ENCODE peak calls at places on chromosomes 3 and 15, in seven cellular contexts. A is NCI-H1436, R is RPMI8226, P is skeletal muscle cell, G is brain microvascular endothelial cell, X is GM12892, Y is G401. Z is an unnamed sample.

GRCh38 chr15:28184166-28184565 is 85.1 kb upstream of the OCA2 start:
- DNase-seq in A (no peak), R (no peak), P (no peak), G (no peak), X (no peak), Y (no peak), Z (no peak)

GRCh38 chr15:84953136-84953535 is 28.5 kb upstream of the PDE8A start:
- DNase-seq in A (no peak), R (no peak), P (no peak), G (no peak), X (no peak), Y (no peak), Z (no peak)

GRCh38 chr3:81463761-81464160 is 297.7 kb downstream of the GBE1 start:
- DNase-seq in A (no peak), R (no peak), P (no peak), G (no peak), X (no peak), Y (no peak), Z (no peak)

GRCh38 chr3:130866327-130866726 is 27.6 kb upstream of the ATP2C1 start:
- DNase-seq in A (no peak), R (no peak), P (no peak), G (no peak), X (no peak), Y (no peak), Z (no peak)

GRCh38 chr3:52058111-52058510 is 1.7 kb upstream of the DUSP7 start:
- DNase-seq in A (peak; percentile 37), R (no peak), P (no peak), G (no peak), X (no peak), Y (no peak), Z (no peak)

GRCh38 chr15:40582726-40583246 is 11.3 kb upstream of the KNL1 start:
- DNase-seq in A (no peak), R (no peak), P (no peak), G (no peak), X (no peak), Y (no peak), Z (no peak)

GRCh38 chr15:81189583-81190283 is 6.9 kb upstream of the IL16 start:
- DNase-seq in A (no peak), R (no peak), P (peak; percentile 87), G (peak; percentile 53), X (no peak), Y (no peak), Z (no peak)

GRCh38 chr3:86954751-86955150 is 36.2 kb downstream of the VGLL3 start:
- DNase-seq in A (no peak), R (no peak), P (no peak), G (no peak), X (no peak), Y (no peak), Z (no peak)

GRCh38 chr3:197021231-197021630 is 8.4 kb downstream of the MELTF start:
- DNase-seq in A (no peak), R (no peak), P (no peak), G (no peak), X (no peak), Y (no peak), Z (no peak)

GRCh38 chr15:66824374-66824773 is 122.3 kb downstream of the SMAD6 start:
- DNase-seq in A (no peak), R (no peak), P (no peak), G (no peak), X (no peak), Y (no peak), Z (no peak)

GRCh38 chr15:80404057-80404718 is at the start of gene ARNT2:
- DNase-seq in A (peak; percentile 44), R (no peak), P (no peak), G (no peak), X (peak; percentile 20), Y (peak; percentile 56), Z (no peak)

GRCh38 chr15:36886135-36887011 is 214.0 kb downstream of the MEIS2 start:
- DNase-seq in A (no peak), R (no peak), P (no peak), G (no peak), X (no peak), Y (no peak), Z (no peak)

GRCh38 chr15:68729789-68730201 is 90.9 kb downstream of the ANP32A start:
- DNase-seq in A (no peak), R (no peak), P (no peak), G (no peak), X (no peak), Y (peak; percentile 97), Z (peak; percentile 44)

GRCh38 chr3:23288286-23288685 is 85.2 kb downstream of the UBE2E2 start:
- DNase-seq in A (no peak), R (no peak), P (no peak), G (peak; percentile 19), X (no peak), Y (no peak), Z (no peak)

GRCh38 chr15:75063338-75063737 is 39.9 kb downstream of the PPCDC start:
- DNase-seq in A (no peak), R (peak; percentile 3), P (no peak), G (peak; percentile 89), X (no peak), Y (no peak), Z (no peak)

GRCh38 chr3:58654466-58654865 is 12.1 kb downstream of the FAM3D start:
- DNase-seq in A (no peak), R (no peak), P (no peak), G (no peak), X (no peak), Y (no peak), Z (no peak)

GRCh38 chr3:99925584-99925983 is 107.9 kb downstream of the CMSS1 start:
- DNase-seq in A (no peak), R (no peak), P (peak; percentile 80), G (peak; percentile 53), X (no peak), Y (peak; percentile 93), Z (peak; percentile 68)

GRCh38 chr15:80549191-80549590 is 145.0 kb downstream of the ARNT2 start:
- DNase-seq in A (no peak), R (no peak), P (no peak), G (no peak), X (no peak), Y (no peak), Z (peak; percentile 65)

GRCh38 chr3:138334608-138335007 is 5.0 kb upstream of the NME9 start:
- DNase-seq in A (no peak), R (no peak), P (no peak), G (no peak), X (no peak), Y (no peak), Z (no peak)

Z was measured in RCC 7860.